ENCODE peak calls at places on chromosomes 3 and 15, in nine cellular contexts. B is foreskin fibroblast; Z is AG10803; M is fibroblast of the aortic adventitia; R is colonic mucosa; X is Panc1; G is cardiac muscle cell; O is skeletal muscle cell; V is CD8-positive, alpha-beta memory T cell. P is an unnamed sample.

GRCh38 chr15:51318382-51319150 is 19.8 kb downstream of the CYP19A1 start:
- DNase-seq in B (no peak), Z (peak), M (peak), R (no peak), X (no peak), G (peak), O (no peak), V (no peak), P (no peak)

GRCh38 chr3:144084929-144085328 is 113.3 kb downstream of the DIPK2A start:
- DNase-seq in B (no peak), Z (no peak), M (no peak), R (no peak), X (no peak), G (no peak), O (no peak), V (no peak), P (no peak)

GRCh38 chr3:87996845-87997244 is 62.0 kb downstream of the CGGBP1 start:
- DNase-seq in B (no peak), Z (no peak), M (no peak), R (no peak), X (no peak), G (no peak), O (no peak), V (no peak), P (no peak)

GRCh38 chr15:68773036-68773435 is 47.7 kb downstream of the ANP32A start:
- DNase-seq in B (no peak), Z (no peak), M (no peak), R (no peak), X (no peak), G (no peak), O (no peak), V (no peak), P (no peak)

GRCh38 chr3:118128886-118129285 is 905.8 kb downstream of the IGSF11 start:
- DNase-seq in B (no peak), Z (no peak), M (no peak), R (no peak), X (no peak), G (no peak), O (peak), V (no peak), P (no peak)

GRCh38 chr3:134373278-134373941 is 837 bp downstream of the AMOTL2 start:
- DNase-seq in B (peak), Z (peak), M (peak), R (peak), X (no peak), G (peak), O (peak), V (no peak), P (peak)

GRCh38 chr3:29370021-29370420 is 89.2 kb downstream of the RBMS3 start:
- DNase-seq in B (no peak), Z (no peak), M (no peak), R (no peak), X (no peak), G (no peak), O (no peak), V (no peak), P (no peak)

GRCh38 chr3:76900571-76900970 is 139.3 kb upstream of the ROBO2 start:
- DNase-seq in B (no peak), Z (no peak), M (no peak), R (no peak), X (no peak), G (no peak), O (no peak), V (no peak), P (no peak)

GRCh38 chr15:73518180-73518862 is 75.4 kb downstream of the REC114 start:
- DNase-seq in B (no peak), Z (no peak), M (no peak), R (no peak), X (no peak), G (no peak), O (no peak), V (no peak), P (no peak)

GRCh38 chr15:45794768-45795486 is 160.1 kb downstream of the SQOR start:
- DNase-seq in B (no peak), Z (no peak), M (no peak), R (no peak), X (no peak), G (no peak), O (no peak), V (no peak), P (no peak)

GRCh38 chr3:165755571-165755970 is 81.7 kb downstream of the BCHE start:
- DNase-seq in B (no peak), Z (no peak), M (no peak), R (no peak), X (no peak), G (no peak), O (no peak), V (no peak), P (no peak)

GRCh38 chr3:127761101-127761802 is 61.1 kb downstream of the MGLL start:
- DNase-seq in B (no peak), Z (no peak), M (no peak), R (no peak), X (no peak), G (no peak), O (no peak), V (no peak), P (no peak)

GRCh38 chr3:43362183-43362582 is 75.8 kb downstream of the SNRK start:
- DNase-seq in B (no peak), Z (no peak), M (no peak), R (no peak), X (no peak), G (no peak), O (no peak), V (no peak), P (no peak)

GRCh38 chr3:156253150-156253549 is 132.8 kb downstream of the KCNAB1 start:
- DNase-seq in B (no peak), Z (no peak), M (no peak), R (no peak), X (no peak), G (no peak), O (no peak), V (no peak), P (no peak)

GRCh38 chr3:67646586-67647234 is 7.7 kb downstream of the SUCLG2 start:
- DNase-seq in B (no peak), Z (no peak), M (peak), R (no peak), X (peak), G (peak), O (no peak), V (no peak), P (no peak)

GRCh38 chr15:76150508-76150907 is 90.7 kb downstream of the TMEM266 start:
- DNase-seq in B (no peak), Z (no peak), M (no peak), R (no peak), X (no peak), G (no peak), O (no peak), V (no peak), P (peak)

GRCh38 chr15:73947651-73948050 is 21.4 kb downstream of the LOXL1 start:
- DNase-seq in B (no peak), Z (no peak), M (no peak), R (no peak), X (no peak), G (no peak), O (no peak), V (no peak), P (no peak)

GRCh38 chr15:60477991-60478632 is 830 bp downstream of the ICE2 start:
- DNase-seq in B (no peak), Z (peak), M (peak), R (peak), X (no peak), G (peak), O (no peak), V (no peak), P (peak)

GRCh38 chr3:171768281-171768925 is 41.9 kb downstream of the PLD1 start:
- DNase-seq in B (no peak), Z (no peak), M (peak), R (no peak), X (no peak), G (no peak), O (no peak), V (no peak), P (no peak)

GRCh38 chr3:63967675-63968611 is 55.4 kb downstream of the PSMD6 start:
- DNase-seq in B (no peak), Z (peak), M (peak), R (peak), X (no peak), G (peak), O (no peak), V (peak), P (no peak)

GRCh38 chr15:62453979-62454378 is 288.9 kb upstream of the C2CD4B start:
- DNase-seq in B (no peak), Z (peak), M (peak), R (no peak), X (peak), G (peak), O (no peak), V (no peak), P (no peak)

GRCh38 chr3:35335703-35336102 is 303.6 kb upstream of the ARPP21 start:
- DNase-seq in B (no peak), Z (no peak), M (no peak), R (no peak), X (no peak), G (no peak), O (no peak), V (no peak), P (no peak)

GRCh38 chr3:10511809-10512494 is 6.6 kb upstream of the ATP2B2 start:
- DNase-seq in B (peak), Z (peak), M (peak), R (no peak), X (no peak), G (peak), O (peak), V (no peak), P (no peak)

GRCh38 chr15:92808611-92809063 is 91.5 kb upstream of the CHD2 start:
- DNase-seq in B (no peak), Z (peak), M (peak), R (peak), X (no peak), G (peak), O (no peak), V (no peak), P (no peak)

DNA sequence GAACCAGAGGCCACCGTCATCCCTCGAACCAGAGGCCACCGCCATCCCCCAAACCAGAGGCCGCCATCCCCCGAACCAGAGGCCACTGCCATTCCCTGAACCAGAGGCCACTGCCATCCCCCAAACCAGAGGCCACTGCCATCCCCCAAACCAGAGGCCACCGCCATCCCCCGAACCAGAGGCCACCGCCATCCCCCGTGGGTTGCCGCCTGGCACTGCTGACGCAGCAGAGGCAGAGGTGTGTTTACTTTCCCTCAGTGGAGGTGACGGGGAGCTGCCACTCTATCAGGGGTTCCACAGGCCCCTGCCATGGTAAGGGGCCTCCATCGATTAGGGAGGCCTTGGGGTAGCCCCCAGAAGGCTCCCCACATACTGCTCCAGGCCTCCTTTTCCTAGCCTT is 1.5 kb downstream of the IQSEC1 start:
- DNase-seq in B (no peak), Z (no peak), M (no peak), R (no peak), X (no peak), G (no peak), O (no peak), V (no peak), P (no peak)
- H3K4me3 ChIP-seq in B (no peak), Z (no peak), M (no peak), R (no peak), X (no peak), G (no peak), O (no peak), V (no peak), P (no peak)

GRCh38 chr3:66394261-66395249 is 106.3 kb downstream of the LRIG1 start:
- DNase-seq in B (no peak), Z (peak), M (peak), R (no peak), X (no peak), G (peak), O (no peak), V (no peak), P (no peak)

GRCh38 chr3:66392512-66392911 is 108.3 kb downstream of the LRIG1 start:
- DNase-seq in B (no peak), Z (no peak), M (no peak), R (no peak), X (no peak), G (no peak), O (no peak), V (no peak), P (no peak)

GRCh38 chr3:66392966-66393485 is 107.8 kb downstream of the LRIG1 start:
- DNase-seq in B (no peak), Z (no peak), M (no peak), R (no peak), X (no peak), G (no peak), O (no peak), V (no peak), P (no peak)

GRCh38 chr3:66395635-66396034 is 105.2 kb downstream of the LRIG1 start:
- DNase-seq in B (no peak), Z (no peak), M (no peak), R (no peak), X (no peak), G (no peak), O (no peak), V (no peak), P (no peak)

DNA sequence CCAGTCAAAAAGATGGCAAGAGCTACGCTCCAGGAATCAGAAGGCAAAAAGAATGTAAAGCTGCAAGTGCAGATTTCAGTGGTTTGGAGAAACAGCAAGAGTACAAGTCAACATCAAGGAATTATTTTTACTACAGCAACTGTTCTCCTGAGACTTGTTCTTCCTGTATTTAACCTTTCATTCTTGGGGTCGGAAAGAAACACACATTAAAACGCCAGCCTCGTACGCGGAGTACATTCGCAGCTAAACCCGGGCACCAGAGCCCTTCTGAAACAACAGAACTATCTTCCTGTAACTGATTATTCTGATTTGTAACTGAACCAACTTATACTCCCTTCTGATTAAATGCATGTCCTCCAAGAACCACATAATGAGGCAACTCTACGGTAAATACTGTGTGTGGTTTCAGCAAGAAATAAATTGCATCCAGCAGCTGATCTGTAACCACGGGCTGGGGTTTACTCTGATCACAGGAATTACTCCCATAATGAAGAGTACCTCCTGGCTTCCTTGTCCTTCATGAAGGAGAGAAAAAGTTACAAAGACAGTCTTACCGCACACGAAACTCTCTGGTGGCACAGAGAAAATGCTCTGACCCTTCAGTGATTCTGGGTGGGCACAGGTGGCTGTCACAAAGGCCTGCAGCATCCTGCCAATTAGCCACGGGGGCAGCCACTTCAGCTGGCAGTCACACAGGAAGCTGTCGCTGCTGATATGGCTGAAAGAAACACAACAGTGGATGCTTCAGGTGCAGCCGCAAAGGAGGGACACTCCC is 107.1 kb downstream of the LRIG1 start:
- DNase-seq in B (no peak), Z (peak), M (peak), R (no peak), X (no peak), G (peak), O (peak), V (peak), P (no peak)
- H3K4me3 ChIP-seq in B (no peak), Z (no peak), M (no peak), R (no peak), X (no peak), G (no peak), O (no peak), V (peak), P (no peak)

GRCh38 chr15:40941078-40941527 is 12.0 kb downstream of the DLL4 start:
- DNase-seq in B (no peak), Z (no peak), M (no peak), R (no peak), X (no peak), G (no peak), O (no peak), V (no peak), P (no peak)
- H3K4me3 ChIP-seq in B (peak), Z (peak), M (peak), R (peak), X (peak), G (peak), O (peak), V (no peak), P (peak)

GRCh38 chr3:159832024-159832423 is 156.6 kb upstream of the IL12A start:
- DNase-seq in B (no peak), Z (no peak), M (no peak), R (no peak), X (no peak), G (no peak), O (no peak), V (no peak), P (no peak)
- H3K4me3 ChIP-seq in B (no peak), Z (no peak), M (no peak), R (no peak), X (no peak), G (no peak), O (no peak), V (no peak), P (no peak)

GRCh38 chr3:14145670-14146380 is 21.0 kb downstream of the TMEM43 start:
- DNase-seq in B (no peak), Z (no peak), M (no peak), R (peak), X (no peak), G (no peak), O (no peak), V (no peak), P (no peak)
- H3K4me3 ChIP-seq in B (no peak), Z (no peak), M (no peak), R (no peak), X (no peak), G (no peak), O (no peak), V (no peak), P (no peak)

DNA sequence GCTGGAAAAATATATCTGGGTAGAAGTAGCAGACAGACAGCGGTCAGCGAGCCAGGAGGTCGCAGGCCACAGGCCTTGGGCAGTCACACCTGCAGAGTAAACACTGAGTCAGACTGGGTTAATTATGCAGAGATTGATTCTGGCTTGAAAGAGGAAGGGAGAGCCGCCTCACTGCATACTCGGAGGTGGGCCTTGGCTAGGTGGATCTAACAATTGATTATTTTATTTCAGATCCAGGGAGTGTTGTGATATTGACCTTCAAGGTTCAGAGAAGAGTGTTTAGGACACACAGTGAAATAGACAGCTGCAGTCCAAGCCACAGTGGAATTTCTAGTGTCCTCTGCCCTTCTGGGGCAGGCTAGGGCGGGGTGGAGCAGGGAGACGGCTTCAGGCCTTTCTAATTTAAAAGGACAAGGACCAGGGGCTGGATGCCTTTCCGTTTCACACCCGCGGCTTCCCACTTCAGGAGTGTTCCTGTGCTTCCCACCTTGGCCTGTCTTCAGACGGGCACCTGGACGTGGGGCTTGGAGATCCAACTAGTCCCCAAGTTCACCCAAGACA is 237.3 kb downstream of the XXYLT1 start:
- DNase-seq in B (no peak), Z (no peak), M (no peak), R (peak), X (no peak), G (no peak), O (no peak), V (no peak), P (no peak)
- H3K4me3 ChIP-seq in B (no peak), Z (no peak), M (no peak), R (no peak), X (no peak), G (no peak), O (no peak), V (no peak), P (no peak)

GRCh38 chr3:158911586-158911985 is 109.7 kb downstream of the MFSD1 start:
- DNase-seq in B (no peak), Z (no peak), M (no peak), R (no peak), X (no peak), G (no peak), O (no peak), V (no peak), P (no peak)

GRCh38 chr3:158909870-158910269 is 108.0 kb downstream of the MFSD1 start:
- DNase-seq in B (peak), Z (peak), M (no peak), R (no peak), X (no peak), G (no peak), O (peak), V (no peak), P (no peak)

GRCh38 chr3:158908187-158908762 is 106.4 kb downstream of the MFSD1 start:
- DNase-seq in B (no peak), Z (peak), M (no peak), R (no peak), X (no peak), G (no peak), O (no peak), V (no peak), P (no peak)

GRCh38 chr3:158912188-158912587 is 110.3 kb downstream of the MFSD1 start:
- DNase-seq in B (no peak), Z (no peak), M (no peak), R (no peak), X (no peak), G (no peak), O (no peak), V (no peak), P (no peak)

DNA sequence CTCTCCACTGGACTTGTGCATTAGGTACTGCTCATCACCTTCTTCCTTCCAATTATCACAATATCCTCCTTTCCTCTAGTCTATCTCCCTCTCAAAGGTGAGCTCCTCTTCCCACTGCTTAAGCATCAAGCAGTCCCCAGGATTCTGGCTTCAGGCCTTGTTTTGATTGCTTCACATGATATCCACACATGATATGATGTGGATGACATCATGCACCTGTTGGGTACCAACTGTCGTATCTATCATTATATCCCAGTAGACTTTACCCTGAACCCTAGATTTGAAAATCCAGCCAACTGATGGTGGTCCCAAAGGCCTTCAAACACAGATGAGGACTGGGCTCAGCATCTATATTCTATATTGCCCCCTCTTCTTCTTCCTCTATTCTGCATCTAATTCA is 104.9 kb downstream of the MFSD1 start:
- DNase-seq in B (no peak), Z (no peak), M (no peak), R (no peak), X (no peak), G (no peak), O (no peak), V (no peak), P (no peak)
- H3K4me3 ChIP-seq in B (no peak), Z (no peak), M (no peak), R (no peak), X (no peak), G (no peak), O (no peak), V (no peak), P (no peak)

GRCh38 chr15:90869601-90870353 is 1.4 kb downstream of the FURIN start:
- DNase-seq in B (peak), Z (peak), M (peak), R (peak), X (no peak), G (peak), O (peak), V (no peak), P (no peak)
- H3K4me3 ChIP-seq in B (no peak), Z (no peak), M (peak), R (no peak), X (no peak), G (no peak), O (no peak), V (peak), P (no peak)

GRCh38 chr15:100311099-100311751 is 30.6 kb downstream of the ADAMTS17 start:
- DNase-seq in B (no peak), Z (no peak), M (no peak), R (no peak), X (no peak), G (no peak), O (no peak), V (no peak), P (no peak)

GRCh38 chr15:100309109-100309983 is 32.4 kb downstream of the ADAMTS17 start:
- DNase-seq in B (no peak), Z (no peak), M (no peak), R (no peak), X (no peak), G (no peak), O (no peak), V (no peak), P (no peak)

GRCh38 chr15:100309984-100310291 is 31.8 kb downstream of the ADAMTS17 start:
- DNase-seq in B (no peak), Z (no peak), M (no peak), R (no peak), X (no peak), G (no peak), O (no peak), V (no peak), P (no peak)

GRCh38 chr15:100310511-100310910 is 31.3 kb downstream of the ADAMTS17 start:
- DNase-seq in B (no peak), Z (no peak), M (no peak), R (no peak), X (no peak), G (no peak), O (no peak), V (no peak), P (peak)

GRCh38 chr15:100311829-100312228 is 29.9 kb downstream of the ADAMTS17 start:
- DNase-seq in B (no peak), Z (no peak), M (no peak), R (no peak), X (no peak), G (no peak), O (no peak), V (no peak), P (no peak)
- H3K4me3 ChIP-seq in B (no peak), Z (no peak), M (no peak), R (no peak), X (no peak), G (no peak), O (no peak), V (no peak), P (no peak)

P was measured in prostate gland.